ENCODE peak calls at places on chromosome 2, in five cellular contexts. One of them, this sample, is unnamed.

GRCh38 chr2:62566847-62567246 is 60.9 kb upstream of the TMEM17 start:
- DNase-seq in adrenal gland: no peak
- DNase-seq in tibial artery: no peak
- DNase-seq in H9: no peak
- DNase-seq in prostate gland: no peak
- DNase-seq in this sample: no peak

GRCh38 chr2:3522851-3523481 is 3.6 kb upstream of the ADI1 start:
- DNase-seq in H9: no peak
- DNase-seq in adrenal gland: peak
- DNase-seq in tibial artery: no peak
- DNase-seq in prostate gland: no peak
- DNase-seq in this sample: no peak

GRCh38 chr2:128053331-128053730 is 25.5 kb upstream of the SAP130 start:
- DNase-seq in tibial artery: no peak
- DNase-seq in H9: no peak
- DNase-seq in adrenal gland: no peak
- DNase-seq in prostate gland: no peak
- DNase-seq in this sample: no peak

GRCh38 chr2:16204791-16205620 is 264.7 kb downstream of the MYCN start:
- DNase-seq in prostate gland: no peak
- DNase-seq in H9: no peak
- DNase-seq in adrenal gland: no peak
- DNase-seq in tibial artery: no peak
- DNase-seq in this sample: no peak

GRCh38 chr2:128630974-128631697 is 312.5 kb upstream of the HS6ST1 start:
- DNase-seq in tibial artery: no peak
- DNase-seq in H9: peak
- DNase-seq in adrenal gland: no peak
- DNase-seq in prostate gland: no peak
- DNase-seq in this sample: no peak

GRCh38 chr2:235649418-235649817 is 155.6 kb downstream of the AGAP1 start:
- DNase-seq in H9: no peak
- DNase-seq in tibial artery: no peak
- DNase-seq in prostate gland: no peak
- DNase-seq in adrenal gland: no peak
- DNase-seq in this sample: no peak

GRCh38 chr2:26463252-26464207 is 14.4 kb downstream of the OTOF start:
- DNase-seq in adrenal gland: no peak
- DNase-seq in tibial artery: no peak
- DNase-seq in prostate gland: no peak
- DNase-seq in H9: peak
- DNase-seq in this sample: no peak

GRCh38 chr2:234789926-234790325 is 161.9 kb upstream of the SH3BP4 start:
- DNase-seq in tibial artery: no peak
- DNase-seq in H9: no peak
- DNase-seq in prostate gland: no peak
- DNase-seq in adrenal gland: no peak
- DNase-seq in this sample: no peak

GRCh38 chr2:152200562-152201465 is 25.3 kb upstream of the STAM2 start:
- DNase-seq in adrenal gland: peak
- DNase-seq in H9: peak
- DNase-seq in prostate gland: peak
- DNase-seq in tibial artery: peak
- DNase-seq in this sample: peak

GRCh38 chr2:217142649-217143266 is 282.9 kb upstream of the TNP1 start:
- DNase-seq in prostate gland: no peak
- DNase-seq in H9: peak
- DNase-seq in adrenal gland: peak
- DNase-seq in tibial artery: no peak
- DNase-seq in this sample: no peak

GRCh38 chr2:200320344-200320743 is 13.9 kb downstream of the SPATS2L start:
- DNase-seq in prostate gland: no peak
- DNase-seq in adrenal gland: no peak
- DNase-seq in H9: no peak
- DNase-seq in tibial artery: no peak
- DNase-seq in this sample: no peak

GRCh38 chr2:200319587-200320337 is 13.3 kb downstream of the SPATS2L start:
- DNase-seq in H9: no peak
- DNase-seq in tibial artery: no peak
- DNase-seq in prostate gland: no peak
- DNase-seq in adrenal gland: no peak
- DNase-seq in this sample: no peak

GRCh38 chr2:200320991-200321390 is 14.5 kb downstream of the SPATS2L start:
- DNase-seq in tibial artery: no peak
- DNase-seq in H9: no peak
- DNase-seq in adrenal gland: no peak
- DNase-seq in prostate gland: no peak
- DNase-seq in this sample: no peak

GRCh38 chr2:200317975-200318374 is 11.5 kb downstream of the SPATS2L start:
- DNase-seq in prostate gland: no peak
- DNase-seq in H9: no peak
- DNase-seq in adrenal gland: no peak
- DNase-seq in tibial artery: no peak
- DNase-seq in this sample: no peak

DNA sequence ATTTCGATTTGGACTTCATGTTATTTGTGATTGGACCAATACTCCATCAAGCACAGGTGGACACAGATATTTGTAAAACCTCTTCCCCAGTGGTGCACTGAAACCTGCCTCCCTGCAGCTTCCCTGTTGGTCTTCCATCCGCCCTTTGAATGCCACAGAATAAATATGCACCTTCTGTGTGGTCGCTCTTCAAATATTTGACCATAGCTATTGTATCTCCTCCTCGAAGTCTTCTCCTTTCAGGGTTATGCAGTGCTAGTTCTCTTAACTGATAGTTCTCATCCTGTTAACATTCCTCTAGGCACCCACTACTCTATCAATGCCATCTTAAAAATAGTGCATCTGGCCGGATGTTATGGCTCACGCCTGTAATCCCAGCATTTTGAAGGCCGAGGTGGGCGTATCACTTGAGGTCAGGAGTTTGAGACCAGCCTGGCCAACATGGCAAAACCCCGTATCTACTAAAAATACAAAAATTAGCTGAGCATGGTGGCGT is 12.5 kb downstream of the SPATS2L start:
- DNase-seq in H9: no peak
- DNase-seq in adrenal gland: no peak
- DNase-seq in tibial artery: no peak
- DNase-seq in prostate gland: no peak
- DNase-seq in this sample: no peak
- H3K27ac ChIP-seq in H9: peak
- H3K27ac ChIP-seq in adrenal gland: no peak
- H3K27ac ChIP-seq in tibial artery: no peak
- H3K27ac ChIP-seq in prostate gland: no peak
- H3K27ac ChIP-seq in this sample: no peak

GRCh38 chr2:215866594-215866993 is 146.8 kb downstream of the MREG start:
- DNase-seq in H9: no peak
- DNase-seq in adrenal gland: no peak
- DNase-seq in prostate gland: no peak
- DNase-seq in tibial artery: no peak
- DNase-seq in this sample: no peak

GRCh38 chr2:215870088-215870490 is 143.3 kb downstream of the MREG start:
- DNase-seq in prostate gland: no peak
- DNase-seq in H9: no peak
- DNase-seq in tibial artery: peak
- DNase-seq in adrenal gland: no peak
- DNase-seq in this sample: no peak

GRCh38 chr2:215874418-215874817 is 138.9 kb downstream of the MREG start:
- DNase-seq in prostate gland: no peak
- DNase-seq in adrenal gland: no peak
- DNase-seq in H9: no peak
- DNase-seq in tibial artery: no peak
- DNase-seq in this sample: no peak

GRCh38 chr2:215868886-215869285 is 144.5 kb downstream of the MREG start:
- DNase-seq in prostate gland: no peak
- DNase-seq in tibial artery: no peak
- DNase-seq in H9: no peak
- DNase-seq in adrenal gland: no peak
- DNase-seq in this sample: no peak

GRCh38 chr2:215870986-215871385 is 142.4 kb downstream of the MREG start:
- DNase-seq in tibial artery: no peak
- DNase-seq in H9: peak
- DNase-seq in adrenal gland: no peak
- DNase-seq in prostate gland: no peak
- DNase-seq in this sample: no peak
- TF ChIP-seq CTCF in tibial artery: no peak
- TF ChIP-seq CTCF in H9: peak
- TF ChIP-seq CTCF in adrenal gland: peak
- TF ChIP-seq CTCF in prostate gland: no peak
- TF ChIP-seq CTCF in this sample: no peak

GRCh38 chr2:120901213-120901612 is 165.5 kb downstream of the GLI2 start:
- DNase-seq in H9: no peak
- DNase-seq in adrenal gland: peak
- DNase-seq in prostate gland: no peak
- DNase-seq in tibial artery: no peak
- DNase-seq in this sample: no peak
- H3K27ac ChIP-seq in H9: no peak
- H3K27ac ChIP-seq in adrenal gland: no peak
- H3K27ac ChIP-seq in prostate gland: no peak
- H3K27ac ChIP-seq in tibial artery: no peak
- H3K27ac ChIP-seq in this sample: no peak

GRCh38 chr2:85773692-85774091 is 19.9 kb downstream of the ATOH8 start:
- DNase-seq in prostate gland: no peak
- DNase-seq in adrenal gland: no peak
- DNase-seq in tibial artery: no peak
- DNase-seq in H9: no peak
- DNase-seq in this sample: no peak

GRCh38 chr2:85770786-85771409 is 17.1 kb downstream of the ATOH8 start:
- DNase-seq in H9: no peak
- DNase-seq in tibial artery: no peak
- DNase-seq in prostate gland: no peak
- DNase-seq in adrenal gland: no peak
- DNase-seq in this sample: peak

GRCh38 chr2:85771486-85771885 is 17.7 kb downstream of the ATOH8 start:
- DNase-seq in adrenal gland: no peak
- DNase-seq in H9: no peak
- DNase-seq in prostate gland: no peak
- DNase-seq in tibial artery: no peak
- DNase-seq in this sample: no peak

GRCh38 chr2:85772841-85773491 is 19.2 kb downstream of the ATOH8 start:
- DNase-seq in prostate gland: no peak
- DNase-seq in adrenal gland: no peak
- DNase-seq in H9: no peak
- DNase-seq in tibial artery: peak
- DNase-seq in this sample: peak

GRCh38 chr2:85772019-85772745 is 18.4 kb downstream of the ATOH8 start:
- DNase-seq in tibial artery: peak
- DNase-seq in H9: peak
- DNase-seq in prostate gland: peak
- DNase-seq in adrenal gland: peak
- DNase-seq in this sample: peak
- TF ChIP-seq CTCF in tibial artery: peak
- TF ChIP-seq CTCF in H9: peak
- TF ChIP-seq CTCF in prostate gland: peak
- TF ChIP-seq CTCF in adrenal gland: peak
- TF ChIP-seq CTCF in this sample: peak

GRCh38 chr2:240163056-240163714 is 22.7 kb upstream of the OTOS start:
- DNase-seq in prostate gland: no peak
- DNase-seq in adrenal gland: no peak
- DNase-seq in tibial artery: no peak
- DNase-seq in H9: no peak
- DNase-seq in this sample: no peak
- H3K27ac ChIP-seq in prostate gland: no peak
- H3K27ac ChIP-seq in adrenal gland: no peak
- H3K27ac ChIP-seq in tibial artery: no peak
- H3K27ac ChIP-seq in H9: no peak
- H3K27ac ChIP-seq in this sample: no peak

This sample was measured in heart left ventricle.